ENCODE peak calls at places on chromosomes 4 and X, in eight cellular contexts. One of them, this sample, is unnamed.

GRCh38 chrX:56343231-56343630 is 111.1 kb downstream of the KLF8 start:
- DNase-seq in activated T-cell treated with anti-CD3 and anti-CD28 coated beads for 48 hours: no peak
- DNase-seq in EH: no peak
- DNase-seq in hypothalamus: no peak
- DNase-seq in H7: no peak
- DNase-seq in Kasumi-1: no peak
- DNase-seq in stimulated activated CD8-positive, alpha-beta memory T cell treated with anti-CD3 and anti-CD28 coated beads, Interleukin-2, amount 100 ng/mL, for 48 hours: no peak
- DNase-seq in SJSA1: no peak
- DNase-seq in this sample: no peak

GRCh38 chr4:105551968-105552746 is at the start of gene ARHGEF38:
- DNase-seq in activated T-cell treated with anti-CD3 and anti-CD28 coated beads for 48 hours: no peak
- DNase-seq in EH: peak
- DNase-seq in hypothalamus: no peak
- DNase-seq in H7: no peak
- DNase-seq in Kasumi-1: no peak
- DNase-seq in stimulated activated CD8-positive, alpha-beta memory T cell treated with anti-CD3 and anti-CD28 coated beads, Interleukin-2, amount 100 ng/mL, for 48 hours: no peak
- DNase-seq in SJSA1: no peak
- DNase-seq in this sample: peak

GRCh38 chr4:65825121-65825520 is 154.8 kb upstream of the EPHA5 start:
- DNase-seq in activated T-cell treated with anti-CD3 and anti-CD28 coated beads for 48 hours: no peak
- DNase-seq in EH: peak
- DNase-seq in hypothalamus: no peak
- DNase-seq in H7: no peak
- DNase-seq in Kasumi-1: no peak
- DNase-seq in stimulated activated CD8-positive, alpha-beta memory T cell treated with anti-CD3 and anti-CD28 coated beads, Interleukin-2, amount 100 ng/mL, for 48 hours: no peak
- DNase-seq in SJSA1: no peak
- DNase-seq in this sample: peak

GRCh38 chr4:53022162-53023100 is 160.3 kb downstream of the RASL11B start:
- DNase-seq in activated T-cell treated with anti-CD3 and anti-CD28 coated beads for 48 hours: no peak
- DNase-seq in EH: no peak
- DNase-seq in hypothalamus: no peak
- DNase-seq in H7: no peak
- DNase-seq in Kasumi-1: no peak
- DNase-seq in stimulated activated CD8-positive, alpha-beta memory T cell treated with anti-CD3 and anti-CD28 coated beads, Interleukin-2, amount 100 ng/mL, for 48 hours: no peak
- DNase-seq in SJSA1: no peak
- DNase-seq in this sample: no peak

GRCh38 chr4:152640058-152640921 is 39.5 kb downstream of the TMEM154 start:
- DNase-seq in activated T-cell treated with anti-CD3 and anti-CD28 coated beads for 48 hours: no peak
- DNase-seq in EH: peak
- DNase-seq in hypothalamus: no peak
- DNase-seq in H7: no peak
- DNase-seq in Kasumi-1: peak
- DNase-seq in stimulated activated CD8-positive, alpha-beta memory T cell treated with anti-CD3 and anti-CD28 coated beads, Interleukin-2, amount 100 ng/mL, for 48 hours: no peak
- DNase-seq in SJSA1: no peak
- DNase-seq in this sample: peak

GRCh38 chr4:81164623-81165416 is 50.2 kb downstream of the PRKG2 start:
- DNase-seq in activated T-cell treated with anti-CD3 and anti-CD28 coated beads for 48 hours: peak
- DNase-seq in EH: peak
- DNase-seq in hypothalamus: no peak
- DNase-seq in H7: no peak
- DNase-seq in Kasumi-1: no peak
- DNase-seq in stimulated activated CD8-positive, alpha-beta memory T cell treated with anti-CD3 and anti-CD28 coated beads, Interleukin-2, amount 100 ng/mL, for 48 hours: no peak
- DNase-seq in SJSA1: no peak
- DNase-seq in this sample: peak

GRCh38 chr4:184648220-184649025 is 824 bp downstream of the CASP3 start:
- DNase-seq in activated T-cell treated with anti-CD3 and anti-CD28 coated beads for 48 hours: peak
- DNase-seq in EH: peak
- DNase-seq in hypothalamus: peak
- DNase-seq in H7: peak
- DNase-seq in Kasumi-1: peak
- DNase-seq in stimulated activated CD8-positive, alpha-beta memory T cell treated with anti-CD3 and anti-CD28 coated beads, Interleukin-2, amount 100 ng/mL, for 48 hours: peak
- DNase-seq in SJSA1: peak
- DNase-seq in this sample: peak

GRCh38 chrX:129649268-129650182 is 5.2 kb downstream of the APLN start:
- DNase-seq in activated T-cell treated with anti-CD3 and anti-CD28 coated beads for 48 hours: no peak
- DNase-seq in EH: no peak
- DNase-seq in hypothalamus: no peak
- DNase-seq in H7: peak
- DNase-seq in Kasumi-1: no peak
- DNase-seq in stimulated activated CD8-positive, alpha-beta memory T cell treated with anti-CD3 and anti-CD28 coated beads, Interleukin-2, amount 100 ng/mL, for 48 hours: no peak
- DNase-seq in SJSA1: no peak
- DNase-seq in this sample: peak

GRCh38 chr4:86741841-86742240 is 107.3 kb downstream of the SLC10A6 start:
- DNase-seq in activated T-cell treated with anti-CD3 and anti-CD28 coated beads for 48 hours: no peak
- DNase-seq in EH: no peak
- DNase-seq in hypothalamus: no peak
- DNase-seq in H7: no peak
- DNase-seq in Kasumi-1: no peak
- DNase-seq in stimulated activated CD8-positive, alpha-beta memory T cell treated with anti-CD3 and anti-CD28 coated beads, Interleukin-2, amount 100 ng/mL, for 48 hours: no peak
- DNase-seq in SJSA1: no peak
- DNase-seq in this sample: no peak

GRCh38 chrX:65596270-65596669 is 61.7 kb upstream of the LAS1L start:
- DNase-seq in activated T-cell treated with anti-CD3 and anti-CD28 coated beads for 48 hours: peak
- DNase-seq in EH: peak
- DNase-seq in hypothalamus: no peak
- DNase-seq in H7: no peak
- DNase-seq in Kasumi-1: peak
- DNase-seq in stimulated activated CD8-positive, alpha-beta memory T cell treated with anti-CD3 and anti-CD28 coated beads, Interleukin-2, amount 100 ng/mL, for 48 hours: no peak
- DNase-seq in SJSA1: peak
- DNase-seq in this sample: peak

GRCh38 chrX:74232859-74233258 is 71.1 kb upstream of the ZCCHC13 start:
- DNase-seq in activated T-cell treated with anti-CD3 and anti-CD28 coated beads for 48 hours: no peak
- DNase-seq in EH: peak
- DNase-seq in hypothalamus: no peak
- DNase-seq in H7: no peak
- DNase-seq in Kasumi-1: peak
- DNase-seq in stimulated activated CD8-positive, alpha-beta memory T cell treated with anti-CD3 and anti-CD28 coated beads, Interleukin-2, amount 100 ng/mL, for 48 hours: no peak
- DNase-seq in SJSA1: no peak
- DNase-seq in this sample: peak

GRCh38 chr4:20724915-20725314 is 24.7 kb downstream of the PACRGL start:
- DNase-seq in activated T-cell treated with anti-CD3 and anti-CD28 coated beads for 48 hours: no peak
- DNase-seq in EH: no peak
- DNase-seq in hypothalamus: no peak
- DNase-seq in H7: no peak
- DNase-seq in Kasumi-1: no peak
- DNase-seq in stimulated activated CD8-positive, alpha-beta memory T cell treated with anti-CD3 and anti-CD28 coated beads, Interleukin-2, amount 100 ng/mL, for 48 hours: no peak
- DNase-seq in SJSA1: no peak
- DNase-seq in this sample: no peak

GRCh38 chrX:154135458-154136229 is 8.4 kb upstream of the OPN1LW start:
- DNase-seq in activated T-cell treated with anti-CD3 and anti-CD28 coated beads for 48 hours: no peak
- DNase-seq in EH: no peak
- DNase-seq in hypothalamus: no peak
- DNase-seq in H7: no peak
- DNase-seq in Kasumi-1: no peak
- DNase-seq in stimulated activated CD8-positive, alpha-beta memory T cell treated with anti-CD3 and anti-CD28 coated beads, Interleukin-2, amount 100 ng/mL, for 48 hours: no peak
- DNase-seq in SJSA1: no peak
- DNase-seq in this sample: no peak

GRCh38 chr4:68498413-68499007 is 51.2 kb downstream of the TMPRSS11E start:
- DNase-seq in activated T-cell treated with anti-CD3 and anti-CD28 coated beads for 48 hours: peak
- DNase-seq in EH: peak
- DNase-seq in hypothalamus: peak
- DNase-seq in H7: peak
- DNase-seq in Kasumi-1: peak
- DNase-seq in stimulated activated CD8-positive, alpha-beta memory T cell treated with anti-CD3 and anti-CD28 coated beads, Interleukin-2, amount 100 ng/mL, for 48 hours: peak
- DNase-seq in SJSA1: peak
- DNase-seq in this sample: peak

GRCh38 chr4:69689530-69690111 is 36.6 kb upstream of the UGT2A1 start:
- DNase-seq in activated T-cell treated with anti-CD3 and anti-CD28 coated beads for 48 hours: no peak
- DNase-seq in EH: peak
- DNase-seq in hypothalamus: no peak
- DNase-seq in H7: peak
- DNase-seq in Kasumi-1: peak
- DNase-seq in stimulated activated CD8-positive, alpha-beta memory T cell treated with anti-CD3 and anti-CD28 coated beads, Interleukin-2, amount 100 ng/mL, for 48 hours: no peak
- DNase-seq in SJSA1: no peak
- DNase-seq in this sample: peak

GRCh38 chr4:113718252-113718651 is 43.3 kb downstream of the CAMK2D start:
- DNase-seq in activated T-cell treated with anti-CD3 and anti-CD28 coated beads for 48 hours: no peak
- DNase-seq in EH: no peak
- DNase-seq in hypothalamus: no peak
- DNase-seq in H7: no peak
- DNase-seq in Kasumi-1: no peak
- DNase-seq in stimulated activated CD8-positive, alpha-beta memory T cell treated with anti-CD3 and anti-CD28 coated beads, Interleukin-2, amount 100 ng/mL, for 48 hours: no peak
- DNase-seq in SJSA1: no peak
- DNase-seq in this sample: no peak

GRCh38 chrX:40945366-40945713 is 139.9 kb upstream of the USP9X start:
- DNase-seq in activated T-cell treated with anti-CD3 and anti-CD28 coated beads for 48 hours: no peak
- DNase-seq in EH: peak
- DNase-seq in hypothalamus: no peak
- DNase-seq in H7: peak
- DNase-seq in Kasumi-1: peak
- DNase-seq in stimulated activated CD8-positive, alpha-beta memory T cell treated with anti-CD3 and anti-CD28 coated beads, Interleukin-2, amount 100 ng/mL, for 48 hours: no peak
- DNase-seq in SJSA1: no peak
- DNase-seq in this sample: peak

GRCh38 chr4:77047037-77047436 is 28.8 kb downstream of the CCNI start:
- DNase-seq in activated T-cell treated with anti-CD3 and anti-CD28 coated beads for 48 hours: no peak
- DNase-seq in EH: peak
- DNase-seq in hypothalamus: no peak
- DNase-seq in H7: no peak
- DNase-seq in Kasumi-1: peak
- DNase-seq in stimulated activated CD8-positive, alpha-beta memory T cell treated with anti-CD3 and anti-CD28 coated beads, Interleukin-2, amount 100 ng/mL, for 48 hours: no peak
- DNase-seq in SJSA1: no peak
- DNase-seq in this sample: no peak

GRCh38 chrX:20382518-20383291 is 116.0 kb upstream of the RPS6KA3 start:
- DNase-seq in activated T-cell treated with anti-CD3 and anti-CD28 coated beads for 48 hours: peak
- DNase-seq in EH: no peak
- DNase-seq in hypothalamus: no peak
- DNase-seq in H7: no peak
- DNase-seq in Kasumi-1: no peak
- DNase-seq in stimulated activated CD8-positive, alpha-beta memory T cell treated with anti-CD3 and anti-CD28 coated beads, Interleukin-2, amount 100 ng/mL, for 48 hours: no peak
- DNase-seq in SJSA1: no peak
- DNase-seq in this sample: peak

GRCh38 chr4:19983072-19983471 is 268.6 kb upstream of the SLIT2 start:
- DNase-seq in activated T-cell treated with anti-CD3 and anti-CD28 coated beads for 48 hours: no peak
- DNase-seq in EH: peak
- DNase-seq in hypothalamus: no peak
- DNase-seq in H7: no peak
- DNase-seq in Kasumi-1: no peak
- DNase-seq in stimulated activated CD8-positive, alpha-beta memory T cell treated with anti-CD3 and anti-CD28 coated beads, Interleukin-2, amount 100 ng/mL, for 48 hours: no peak
- DNase-seq in SJSA1: no peak
- DNase-seq in this sample: peak

GRCh38 chr4:53962516-53963225 is 101.7 kb downstream of the CHIC2 start:
- DNase-seq in activated T-cell treated with anti-CD3 and anti-CD28 coated beads for 48 hours: no peak
- DNase-seq in EH: peak
- DNase-seq in hypothalamus: no peak
- DNase-seq in H7: no peak
- DNase-seq in Kasumi-1: no peak
- DNase-seq in stimulated activated CD8-positive, alpha-beta memory T cell treated with anti-CD3 and anti-CD28 coated beads, Interleukin-2, amount 100 ng/mL, for 48 hours: no peak
- DNase-seq in SJSA1: no peak
- DNase-seq in this sample: peak

GRCh38 chr4:138050601-138051000 is 191.5 kb downstream of the SLC7A11 start:
- DNase-seq in activated T-cell treated with anti-CD3 and anti-CD28 coated beads for 48 hours: no peak
- DNase-seq in EH: no peak
- DNase-seq in hypothalamus: no peak
- DNase-seq in H7: no peak
- DNase-seq in Kasumi-1: no peak
- DNase-seq in stimulated activated CD8-positive, alpha-beta memory T cell treated with anti-CD3 and anti-CD28 coated beads, Interleukin-2, amount 100 ng/mL, for 48 hours: no peak
- DNase-seq in SJSA1: no peak
- DNase-seq in this sample: no peak

GRCh38 chrX:104098151-104098808 is 14.0 kb upstream of the ZCCHC18 start:
- DNase-seq in activated T-cell treated with anti-CD3 and anti-CD28 coated beads for 48 hours: no peak
- DNase-seq in EH: peak
- DNase-seq in hypothalamus: peak
- DNase-seq in H7: peak
- DNase-seq in Kasumi-1: peak
- DNase-seq in stimulated activated CD8-positive, alpha-beta memory T cell treated with anti-CD3 and anti-CD28 coated beads, Interleukin-2, amount 100 ng/mL, for 48 hours: no peak
- DNase-seq in SJSA1: no peak
- DNase-seq in this sample: peak

This sample was measured in EL.